ENCODE peak calls at places on chromosomes 5 and 9, in five cellular contexts. Y is neural progenitor cell, R is Peyer's patch, M is lung, L is vagina. O is an unnamed sample. For H3K4me1, the result is how much of the 10 kb centered on the place peaks cover.

GRCh38 chr5:14672082-14672481 is 7.6 kb downstream of the OTULIN start:
- DNase-seq in Y (no peak), R (no peak), M (no peak), L (no peak), O (no peak)

GRCh38 chr5:57456531-57457135 is 26.0 kb downstream of the ACTBL2 start:
- DNase-seq in Y (no peak), R (no peak), M (no peak), L (no peak), O (no peak)

GRCh38 chr9:69376651-69377050 is 51.6 kb downstream of the ENTREP1 start:
- DNase-seq in Y (no peak), R (no peak), M (peak), L (no peak), O (peak)

GRCh38 chr9:132622144-132622543 is 39.7 kb downstream of the BARHL1 start:
- DNase-seq in Y (no peak), R (no peak), M (peak), L (no peak), O (no peak)

GRCh38 chr9:33408087-33408486 is 5.7 kb upstream of the AQP7 start:
- DNase-seq in Y (no peak), R (no peak), M (no peak), L (no peak), O (no peak)

GRCh38 chr5:65833780-65834179 is 92.6 kb upstream of the ERBIN start:
- DNase-seq in Y (no peak), R (no peak), M (no peak), L (no peak), O (no peak)

GRCh38 chr5:10622810-10623209 is 58.9 kb downstream of the ANKRD33B start:
- DNase-seq in Y (no peak), R (no peak), M (no peak), L (no peak), O (no peak)

GRCh38 chr5:151030377-151030776 is 10.0 kb downstream of the GPX3 start:
- DNase-seq in Y (no peak), R (no peak), M (no peak), L (no peak), O (no peak)

GRCh38 chr5:39100851-39101396 is 26.7 kb upstream of the RICTOR start:
- DNase-seq in Y (no peak), R (no peak), M (no peak), L (no peak), O (no peak)

GRCh38 chr9:653856-654387 is 187.6 kb upstream of the DMRT1 start:
- DNase-seq in Y (no peak), R (no peak), M (no peak), L (no peak), O (no peak)
- H3K4me3 ChIP-seq in Y (no peak), R (no peak), M (no peak), L (no peak), O (no peak)

GRCh38 chr9:8533681-8534080 is 734.1 kb upstream of the DMAC1 start:
- DNase-seq in Y (no peak), R (no peak), M (no peak), L (no peak), O (no peak)
- H3K4me1 ChIP-seq in Y (under half), R (under half), M (under half), L (under half), O (under half)

GRCh38 chr5:1184163-1184470 is 17.3 kb upstream of the SLC6A19 start:
- DNase-seq in Y (no peak), R (no peak), M (no peak), L (no peak), O (no peak)

GRCh38 chr5:1182633-1183423 is 18.6 kb upstream of the SLC6A19 start:
- DNase-seq in Y (no peak), R (no peak), M (no peak), L (no peak), O (no peak)

GRCh38 chr5:1182360-1182632 is 19.1 kb upstream of the SLC6A19 start:
- DNase-seq in Y (no peak), R (no peak), M (no peak), L (no peak), O (no peak)

GRCh38 chr5:1184481-1184880 is 16.9 kb upstream of the SLC6A19 start:
- DNase-seq in Y (no peak), R (no peak), M (no peak), L (no peak), O (no peak)

GRCh38 chr5:1183424-1184162 is 17.8 kb upstream of the SLC6A19 start:
- DNase-seq in Y (no peak), R (no peak), M (no peak), L (no peak), O (no peak)
- H3K27ac ChIP-seq in Y (no peak), R (peak), M (no peak), L (no peak), O (peak)

DNA sequence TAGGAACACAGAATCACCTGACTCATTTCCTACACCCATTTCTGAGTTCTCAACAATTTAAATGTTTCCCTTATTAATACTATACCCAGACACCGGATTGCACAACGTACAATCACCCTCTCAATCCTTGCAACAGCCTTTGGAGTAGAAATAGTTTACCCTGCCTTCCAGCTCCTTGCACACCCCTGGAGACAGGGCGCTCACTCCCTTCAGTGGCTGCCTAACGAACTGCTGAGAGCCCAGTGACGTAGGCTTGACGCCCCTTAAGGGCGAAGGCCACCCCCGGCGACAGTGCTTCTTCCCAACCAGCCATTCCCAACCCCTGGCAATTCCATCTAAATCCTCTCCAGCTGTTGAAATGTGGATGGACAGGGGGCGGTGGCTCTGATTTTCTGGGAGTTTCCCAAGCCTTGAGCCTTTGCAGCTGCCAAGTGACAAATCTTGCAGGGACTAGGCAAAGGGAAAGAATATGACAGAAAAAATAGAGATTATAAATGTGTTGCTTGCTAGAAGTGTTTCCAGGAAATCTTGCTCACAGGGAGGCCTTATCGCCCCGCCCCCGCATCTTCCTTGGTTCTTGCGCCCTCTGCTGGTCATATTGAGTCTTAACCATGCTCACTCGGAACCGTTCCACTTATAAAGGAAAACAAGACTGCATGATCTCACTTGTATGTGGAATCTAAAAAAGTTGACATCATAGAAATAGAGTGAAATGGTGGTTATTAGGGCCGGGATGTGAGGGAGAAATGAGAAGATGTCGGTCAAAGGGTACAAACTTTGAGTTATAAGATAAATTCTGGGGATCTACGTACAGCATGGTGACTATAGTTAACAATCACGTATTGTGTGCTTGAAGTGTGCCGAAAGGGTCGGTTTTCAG is 7.6 kb upstream of the BARX1 start:
- DNase-seq in Y (peak), R (peak), M (peak), L (no peak), O (peak)
- H3K4me3 ChIP-seq in Y (no peak), R (no peak), M (no peak), L (no peak), O (no peak)

GRCh38 chr5:179610109-179610902 is 13.2 kb downstream of the HNRNPH1 start:
- DNase-seq in Y (no peak), R (no peak), M (no peak), L (no peak), O (no peak)
- H3K4me1 ChIP-seq in Y (under half), R (under half), M (under half), L (half or more), O (under half)

GRCh38 chr9:98942906-98943681 is 613 bp upstream of the COL15A1 start:
- DNase-seq in Y (no peak), R (no peak), M (no peak), L (no peak), O (no peak)
- H3K27ac ChIP-seq in Y (no peak), R (peak), M (peak), L (peak), O (no peak)

GRCh38 chr9:107176701-107177100 is 106.4 kb upstream of the RAD23B start:
- DNase-seq in Y (no peak), R (no peak), M (no peak), L (no peak), O (no peak)

GRCh38 chr9:107175826-107176500 is 107.1 kb upstream of the RAD23B start:
- DNase-seq in Y (no peak), R (no peak), M (no peak), L (no peak), O (peak)

GRCh38 chr9:107174441-107174840 is 108.6 kb upstream of the RAD23B start:
- DNase-seq in Y (no peak), R (no peak), M (no peak), L (no peak), O (no peak)

GRCh38 chr9:107173422-107174180 is 109.5 kb upstream of the RAD23B start:
- DNase-seq in Y (no peak), R (no peak), M (no peak), L (no peak), O (no peak)

GRCh38 chr9:107175039-107175438 is 108.0 kb upstream of the RAD23B start:
- DNase-seq in Y (no peak), R (no peak), M (no peak), L (no peak), O (peak)
- H3K4me3 ChIP-seq in Y (no peak), R (peak), M (no peak), L (no peak), O (no peak)